ENCODE peak calls at places on chromosomes 11 and 22, in seven cellular contexts. J, H, K, F, A, V and L are unnamed samples.

GRCh38 chr22:37259540-37260029 is 15.5 kb upstream of the RAC2 start:
- DNase-seq in V (no peak), F (peak), J (no peak), H (peak), A (no peak), K (no peak), L (no peak)

GRCh38 chr11:77502501-77502900 is 28.6 kb upstream of the PAK1 start:
- DNase-seq in F (no peak), J (no peak), A (no peak), V (no peak), K (no peak), H (no peak), L (no peak)

GRCh38 chr22:49354516-49355205 is 473.0 kb downstream of the BRD1 start:
- DNase-seq in J (no peak), V (no peak), F (no peak), K (no peak), H (no peak), A (no peak), L (no peak)

GRCh38 chr22:24423519-24424000 is 3.8 kb upstream of the ADORA2A start:
- DNase-seq in V (peak), A (peak), F (no peak), K (peak), J (no peak), H (no peak), L (no peak)

GRCh38 chr11:110367571-110367970 is 62.2 kb upstream of the FDX1 start:
- DNase-seq in H (no peak), A (no peak), J (no peak), F (no peak), K (no peak), V (no peak), L (no peak)

GRCh38 chr11:129853508-129854228 is 38.0 kb downstream of the TMEM45B start:
- DNase-seq in J (no peak), K (peak), A (peak), H (peak), F (no peak), V (no peak), L (no peak)

GRCh38 chr11:106917973-106918372 is 100.3 kb downstream of the GUCY1A2 start:
- DNase-seq in J (no peak), A (no peak), K (no peak), V (no peak), F (no peak), H (no peak), L (no peak)

GRCh38 chr11:35635933-35636332 is 17.7 kb downstream of the FJX1 start:
- DNase-seq in A (no peak), F (no peak), V (no peak), K (no peak), J (no peak), H (no peak), L (no peak)

GRCh38 chr11:59053387-59053786 is 32.7 kb upstream of the GLYATL1B start:
- DNase-seq in F (peak), V (peak), K (peak), A (peak), H (no peak), J (peak), L (no peak)

GRCh38 chr11:124748100-124748418 is 4.0 kb downstream of the VSIG2 start:
- DNase-seq in F (no peak), V (no peak), K (no peak), A (no peak), H (no peak), J (no peak), L (no peak)

GRCh38 chr11:75273331-75273988 is 32.9 kb downstream of the TPBGL start:
- DNase-seq in J (peak), K (peak), A (no peak), H (no peak), V (peak), F (no peak), L (no peak)

GRCh38 chr11:75271730-75272129 is 31.2 kb downstream of the TPBGL start:
- DNase-seq in A (no peak), H (no peak), K (peak), J (no peak), F (no peak), V (peak), L (no peak)

GRCh38 chr11:75272391-75272790 is 31.8 kb downstream of the TPBGL start:
- DNase-seq in K (peak), F (no peak), J (peak), V (peak), H (no peak), A (no peak), L (no peak)

GRCh38 chr11:75273989-75274391 is 33.4 kb downstream of the TPBGL start:
- DNase-seq in F (no peak), J (no peak), A (no peak), V (peak), K (no peak), H (no peak), L (no peak)

DNA sequence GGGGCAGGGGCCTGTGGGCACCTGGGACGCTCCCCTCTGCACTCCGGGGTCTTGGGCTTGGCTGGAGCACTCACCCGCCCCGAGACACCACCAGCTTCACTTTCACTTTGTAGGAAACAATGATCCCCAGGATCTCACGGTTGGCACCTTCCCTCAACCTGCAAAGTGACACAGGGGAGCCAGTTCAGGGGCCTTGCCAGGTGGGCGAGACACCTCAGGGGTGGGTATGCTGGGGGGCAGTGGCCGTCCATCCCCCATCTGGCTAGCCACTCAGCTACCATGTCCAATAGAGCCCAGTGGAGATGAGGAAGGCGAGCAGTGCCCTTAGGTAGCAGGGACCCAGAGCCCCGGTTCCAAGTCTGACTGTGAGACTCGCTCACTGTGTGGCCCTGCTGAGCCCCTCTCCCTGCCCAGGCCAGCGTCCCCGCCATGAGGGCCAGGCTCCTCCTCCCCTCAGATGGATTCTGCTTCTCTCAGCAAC is 32.3 kb downstream of the TPBGL start:
- DNase-seq in V (peak), H (no peak), J (peak), K (peak), F (no peak), A (no peak), L (no peak)
- H3K4me3 ChIP-seq in V (no peak), H (no peak), J (no peak), K (no peak), F (no peak), A (no peak), L (no peak)

GRCh38 chr11:16469968-16470367 is 113.6 kb upstream of the SOX6 start:
- DNase-seq in H (no peak), J (no peak), V (no peak), A (no peak), F (no peak), K (no peak), L (no peak)

GRCh38 chr11:16474659-16475058 is 118.3 kb upstream of the SOX6 start:
- DNase-seq in J (no peak), K (no peak), V (no peak), A (no peak), F (no peak), H (no peak), L (no peak)

DNA sequence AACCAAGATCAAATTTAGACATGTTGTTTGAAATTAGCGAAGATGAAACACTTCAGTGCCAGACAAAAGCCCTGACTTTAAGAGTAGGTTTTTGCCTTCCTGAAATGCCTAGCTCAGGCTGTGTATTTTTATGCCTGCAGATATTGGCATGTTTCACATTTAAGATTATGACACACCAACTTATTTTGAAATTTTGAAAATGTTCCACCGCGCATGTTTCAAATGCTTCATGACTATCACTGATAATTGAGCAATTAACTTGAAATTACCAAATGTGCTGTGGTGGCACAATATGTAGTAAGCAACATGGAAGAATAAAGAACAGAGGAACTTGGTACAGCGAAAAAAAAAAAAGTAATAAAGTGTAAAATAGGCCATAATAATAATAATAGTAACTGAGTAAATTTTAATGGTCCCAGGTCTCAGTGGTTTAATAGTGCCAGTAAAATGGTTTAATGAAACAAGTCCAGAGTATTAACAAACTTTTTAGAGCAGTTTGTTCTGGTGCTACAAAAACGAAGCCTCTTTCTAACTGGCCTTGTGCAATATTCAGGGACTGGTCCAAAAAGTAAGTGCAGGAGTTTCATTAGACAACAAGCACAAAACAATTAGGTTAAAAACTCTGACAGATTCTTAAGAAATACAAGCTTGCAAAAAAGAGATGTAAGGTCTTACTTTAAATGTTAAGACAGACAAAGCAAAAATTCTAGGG is 112.5 kb upstream of the SOX6 start:
- DNase-seq in K (no peak), V (no peak), F (no peak), H (no peak), J (no peak), A (no peak), L (no peak)
- H3K4me3 ChIP-seq in K (no peak), V (no peak), F (no peak), H (no peak), J (no peak), A (no peak), L (no peak)

GRCh38 chr22:35039625-35040024 is 26.3 kb upstream of the ISX start:
- DNase-seq in K (no peak), J (peak), V (no peak), A (no peak), H (no peak), F (no peak), L (no peak)
- H3K4me3 ChIP-seq in K (no peak), J (no peak), V (no peak), A (no peak), H (no peak), F (no peak), L (no peak)

GRCh38 chr11:18347471-18348125 is 25.2 kb downstream of the GTF2H1 start:
- DNase-seq in J (no peak), F (peak), A (no peak), V (no peak), H (no peak), K (no peak), L (peak)
- H3K4me3 ChIP-seq in J (no peak), F (no peak), A (no peak), V (no peak), H (no peak), K (no peak), L (no peak)